ENCODE peak calls at places on chromosomes 7 and 10, in ten cellular contexts. One of them, this sample, is unnamed.

GRCh38 chr7:64892666-64893269 is 10.3 kb upstream of the ZNF273 start:
- DNase-seq in adipocyte: no peak
- DNase-seq in IMR-90: no peak
- DNase-seq in suprapubic skin: peak; percentile 49
- DNase-seq in A673: no peak
- DNase-seq in lung: no peak
- DNase-seq in prostate gland: no peak
- DNase-seq in adrenal gland: no peak
- DNase-seq in right lobe of liver: no peak
- DNase-seq in PC-9: no peak
- DNase-seq in this sample: no peak

GRCh38 chr7:91089382-91089963 is 174.8 kb upstream of the FZD1 start:
- DNase-seq in prostate gland: no peak
- DNase-seq in A673: peak; percentile 85
- DNase-seq in adrenal gland: peak; percentile 10
- DNase-seq in IMR-90: peak; percentile 48
- DNase-seq in adipocyte: peak; percentile 82
- DNase-seq in PC-9: no peak
- DNase-seq in lung: no peak
- DNase-seq in right lobe of liver: no peak
- DNase-seq in suprapubic skin: no peak
- DNase-seq in this sample: no peak

GRCh38 chr7:92178928-92179373 is at the start of gene LRRD1:
- DNase-seq in IMR-90: peak; percentile 73
- DNase-seq in PC-9: peak; percentile 60
- DNase-seq in adipocyte: peak; percentile 84
- DNase-seq in suprapubic skin: peak; percentile 93
- DNase-seq in adrenal gland: peak; percentile 83
- DNase-seq in lung: peak; percentile 91
- DNase-seq in prostate gland: peak; percentile 86
- DNase-seq in right lobe of liver: peak; percentile 91
- DNase-seq in A673: peak; percentile 82
- DNase-seq in this sample: peak; percentile 96

GRCh38 chr7:80347173-80347572 is 164.7 kb downstream of the GNAT3 start:
- DNase-seq in IMR-90: peak; percentile 15
- DNase-seq in A673: no peak
- DNase-seq in suprapubic skin: no peak
- DNase-seq in adipocyte: no peak
- DNase-seq in lung: no peak
- DNase-seq in PC-9: no peak
- DNase-seq in prostate gland: no peak
- DNase-seq in adrenal gland: no peak
- DNase-seq in right lobe of liver: no peak
- DNase-seq in this sample: no peak

GRCh38 chr7:70660154-70660818 is 471.7 kb upstream of the GALNT17 start:
- DNase-seq in adrenal gland: no peak
- DNase-seq in IMR-90: no peak
- DNase-seq in right lobe of liver: no peak
- DNase-seq in prostate gland: no peak
- DNase-seq in PC-9: no peak
- DNase-seq in A673: no peak
- DNase-seq in lung: no peak
- DNase-seq in adipocyte: no peak
- DNase-seq in suprapubic skin: no peak
- DNase-seq in this sample: no peak

GRCh38 chr10:126133906-126134703 is 237.7 kb downstream of the FANK1 start:
- DNase-seq in right lobe of liver: no peak
- DNase-seq in IMR-90: peak; percentile 93
- DNase-seq in adrenal gland: peak; percentile 21
- DNase-seq in A673: no peak
- DNase-seq in prostate gland: no peak
- DNase-seq in lung: no peak
- DNase-seq in suprapubic skin: no peak
- DNase-seq in PC-9: peak; percentile 69
- DNase-seq in adipocyte: peak; percentile 84
- DNase-seq in this sample: no peak

GRCh38 chr7:19619122-19619521 is 89.7 kb downstream of the POLR1F start:
- DNase-seq in PC-9: no peak
- DNase-seq in IMR-90: no peak
- DNase-seq in adipocyte: peak; percentile 15
- DNase-seq in right lobe of liver: no peak
- DNase-seq in prostate gland: no peak
- DNase-seq in adrenal gland: no peak
- DNase-seq in lung: no peak
- DNase-seq in suprapubic skin: no peak
- DNase-seq in A673: no peak
- DNase-seq in this sample: no peak

GRCh38 chr7:5333121-5334050 is 50.6 kb downstream of the SLC29A4 start:
- DNase-seq in A673: no peak
- DNase-seq in prostate gland: no peak
- DNase-seq in adrenal gland: no peak
- DNase-seq in right lobe of liver: no peak
- DNase-seq in adipocyte: no peak
- DNase-seq in IMR-90: no peak
- DNase-seq in suprapubic skin: no peak
- DNase-seq in PC-9: no peak
- DNase-seq in lung: no peak
- DNase-seq in this sample: peak; percentile 71

GRCh38 chr7:106279425-106280182 is 5.2 kb downstream of the NAMPT start:
- DNase-seq in suprapubic skin: no peak
- DNase-seq in adrenal gland: no peak
- DNase-seq in IMR-90: no peak
- DNase-seq in adipocyte: no peak
- DNase-seq in prostate gland: no peak
- DNase-seq in right lobe of liver: no peak
- DNase-seq in lung: no peak
- DNase-seq in A673: no peak
- DNase-seq in PC-9: no peak
- DNase-seq in this sample: no peak

GRCh38 chr10:43105119-43105792 is 28.4 kb downstream of the RET start:
- DNase-seq in right lobe of liver: peak; percentile 71
- DNase-seq in IMR-90: peak; percentile 63
- DNase-seq in lung: peak; percentile 76
- DNase-seq in adrenal gland: peak; percentile 84
- DNase-seq in PC-9: no peak
- DNase-seq in A673: peak; percentile 82
- DNase-seq in prostate gland: peak; percentile 55
- DNase-seq in adipocyte: peak; percentile 90
- DNase-seq in suprapubic skin: peak; percentile 87
- DNase-seq in this sample: peak; percentile 84

GRCh38 chr7:29926761-29927160 is 62.8 kb downstream of the SCRN1 start:
- DNase-seq in adipocyte: no peak
- DNase-seq in A673: no peak
- DNase-seq in adrenal gland: no peak
- DNase-seq in prostate gland: no peak
- DNase-seq in lung: no peak
- DNase-seq in IMR-90: no peak
- DNase-seq in suprapubic skin: no peak
- DNase-seq in PC-9: no peak
- DNase-seq in right lobe of liver: no peak
- DNase-seq in this sample: no peak
- H3K4me3 ChIP-seq in adipocyte: no peak overlapping the region
- H3K4me3 ChIP-seq in A673: no peak overlapping the region
- H3K4me3 ChIP-seq in adrenal gland: no peak overlapping the region
- H3K4me3 ChIP-seq in prostate gland: no peak overlapping the region
- H3K4me3 ChIP-seq in lung: no peak overlapping the region
- H3K4me3 ChIP-seq in IMR-90: no peak overlapping the region
- H3K4me3 ChIP-seq in suprapubic skin: no peak overlapping the region
- H3K4me3 ChIP-seq in PC-9: no peak overlapping the region
- H3K4me3 ChIP-seq in right lobe of liver: no peak overlapping the region
- H3K4me3 ChIP-seq in this sample: no peak overlapping the region

GRCh38 chr7:10343108-10343507 is 630.6 kb upstream of the PHF14 start:
- DNase-seq in prostate gland: no peak
- DNase-seq in adrenal gland: no peak
- DNase-seq in suprapubic skin: no peak
- DNase-seq in PC-9: no peak
- DNase-seq in IMR-90: no peak
- DNase-seq in adipocyte: no peak
- DNase-seq in right lobe of liver: no peak
- DNase-seq in lung: no peak
- DNase-seq in A673: no peak
- DNase-seq in this sample: no peak
- H3K4me1 ChIP-seq in prostate gland: no peaks in the 10 kb centered on the region
- H3K4me1 ChIP-seq in adrenal gland: no peaks in the 10 kb centered on the region
- H3K4me1 ChIP-seq in suprapubic skin: no peaks in the 10 kb centered on the region
- H3K4me1 ChIP-seq in PC-9: no peaks in the 10 kb centered on the region
- H3K4me1 ChIP-seq in IMR-90: no peaks in the 10 kb centered on the region
- H3K4me1 ChIP-seq in adipocyte: no peaks in the 10 kb centered on the region
- H3K4me1 ChIP-seq in right lobe of liver: no peaks in the 10 kb centered on the region
- H3K4me1 ChIP-seq in lung: no peaks in the 10 kb centered on the region
- H3K4me1 ChIP-seq in A673: no peaks in the 10 kb centered on the region
- H3K4me1 ChIP-seq in this sample: no peaks in the 10 kb centered on the region

DNA sequence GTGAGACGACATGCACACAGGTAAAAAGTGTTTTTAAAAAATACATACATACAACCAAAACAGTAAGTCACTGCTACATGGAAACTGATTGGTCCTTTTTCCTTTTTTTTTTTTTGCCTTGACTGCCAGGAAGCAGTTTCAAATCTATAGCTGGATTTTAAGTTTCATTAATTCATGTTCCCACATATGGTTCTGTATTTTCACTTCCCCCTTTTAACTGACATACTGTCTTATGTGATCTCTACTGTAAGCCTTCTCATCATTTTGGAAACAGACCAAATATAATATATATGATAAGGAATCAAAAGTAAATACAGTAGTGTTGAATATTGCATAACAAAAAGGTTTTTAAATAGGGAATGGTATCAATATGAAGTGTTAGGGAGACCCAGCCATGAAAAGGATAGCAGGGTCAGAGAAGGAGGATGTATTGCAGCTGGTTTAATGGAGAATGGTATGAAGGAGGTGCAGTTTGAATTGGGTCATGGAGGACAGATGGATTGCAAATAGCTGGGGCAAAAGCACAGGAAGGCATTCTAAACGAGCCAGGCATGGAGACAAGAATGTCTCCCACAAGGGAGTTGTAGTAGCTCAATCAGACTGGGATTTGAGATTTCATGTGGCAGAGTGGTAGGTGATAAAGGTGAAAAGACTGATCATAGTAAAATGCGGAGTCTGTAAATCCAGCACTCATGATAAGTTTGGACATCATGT is 5.4 kb downstream of the CAV1 start:
- DNase-seq in PC-9: no peak
- DNase-seq in A673: no peak
- DNase-seq in IMR-90: no peak
- DNase-seq in adipocyte: peak; percentile 28
- DNase-seq in adrenal gland: no peak
- DNase-seq in lung: no peak
- DNase-seq in right lobe of liver: no peak
- DNase-seq in prostate gland: no peak
- DNase-seq in suprapubic skin: no peak
- DNase-seq in this sample: no peak
- H3K4me3 ChIP-seq in PC-9: no peak overlapping the region
- H3K4me3 ChIP-seq in A673: peak overlapping the region; percentile 90
- H3K4me3 ChIP-seq in IMR-90: peak overlapping the region; percentile 19
- H3K4me3 ChIP-seq in adipocyte: peak overlapping the region; percentile 93
- H3K4me3 ChIP-seq in adrenal gland: no peak overlapping the region
- H3K4me3 ChIP-seq in lung: peak overlapping the region; percentile 16
- H3K4me3 ChIP-seq in right lobe of liver: no peak overlapping the region
- H3K4me3 ChIP-seq in prostate gland: no peak overlapping the region
- H3K4me3 ChIP-seq in suprapubic skin: peak overlapping the region; percentile 74
- H3K4me3 ChIP-seq in this sample: no peak overlapping the region

GRCh38 chr10:99850767-99851127 is 68.3 kb downstream of the ABCC2 start:
- DNase-seq in PC-9: no peak
- DNase-seq in prostate gland: no peak
- DNase-seq in adrenal gland: no peak
- DNase-seq in IMR-90: no peak
- DNase-seq in lung: no peak
- DNase-seq in suprapubic skin: no peak
- DNase-seq in right lobe of liver: no peak
- DNase-seq in A673: no peak
- DNase-seq in adipocyte: peak; percentile 49
- DNase-seq in this sample: no peak
- H3K4me1 ChIP-seq in PC-9: no peaks in the 10 kb centered on the region
- H3K4me1 ChIP-seq in prostate gland: no peaks in the 10 kb centered on the region
- H3K4me1 ChIP-seq in adrenal gland: no peaks in the 10 kb centered on the region
- H3K4me1 ChIP-seq in IMR-90: no peaks in the 10 kb centered on the region
- H3K4me1 ChIP-seq in lung: no peaks in the 10 kb centered on the region
- H3K4me1 ChIP-seq in suprapubic skin: peaks cover 8% of the 10 kb centered on the region
- H3K4me1 ChIP-seq in right lobe of liver: peaks cover 36% of the 10 kb centered on the region
- H3K4me1 ChIP-seq in A673: peaks cover 23% of the 10 kb centered on the region
- H3K4me1 ChIP-seq in adipocyte: peaks cover 15% of the 10 kb centered on the region
- H3K4me1 ChIP-seq in this sample: no peaks in the 10 kb centered on the region

GRCh38 chr7:150404172-150404784 is 25.1 kb downstream of the ZNF775 start:
- DNase-seq in right lobe of liver: no peak
- DNase-seq in adipocyte: no peak
- DNase-seq in lung: no peak
- DNase-seq in IMR-90: no peak
- DNase-seq in PC-9: no peak
- DNase-seq in A673: no peak
- DNase-seq in prostate gland: no peak
- DNase-seq in suprapubic skin: peak; percentile 62
- DNase-seq in adrenal gland: no peak
- DNase-seq in this sample: no peak

GRCh38 chr7:150403376-150404171 is 24.4 kb downstream of the ZNF775 start:
- DNase-seq in adipocyte: no peak
- DNase-seq in A673: no peak
- DNase-seq in PC-9: no peak
- DNase-seq in adrenal gland: no peak
- DNase-seq in lung: no peak
- DNase-seq in IMR-90: no peak
- DNase-seq in prostate gland: no peak
- DNase-seq in suprapubic skin: peak; percentile 58
- DNase-seq in right lobe of liver: peak; percentile 42
- DNase-seq in this sample: no peak

GRCh38 chr7:150401424-150401790 is 22.3 kb downstream of the ZNF775 start:
- DNase-seq in prostate gland: no peak
- DNase-seq in lung: no peak
- DNase-seq in adrenal gland: no peak
- DNase-seq in A673: no peak
- DNase-seq in right lobe of liver: no peak
- DNase-seq in IMR-90: no peak
- DNase-seq in adipocyte: no peak
- DNase-seq in suprapubic skin: no peak
- DNase-seq in PC-9: no peak
- DNase-seq in this sample: no peak

GRCh38 chr7:150401861-150402631 is 22.9 kb downstream of the ZNF775 start:
- DNase-seq in PC-9: no peak
- DNase-seq in adrenal gland: no peak
- DNase-seq in IMR-90: no peak
- DNase-seq in prostate gland: no peak
- DNase-seq in right lobe of liver: no peak
- DNase-seq in adipocyte: peak; percentile 28
- DNase-seq in suprapubic skin: peak; percentile 38
- DNase-seq in A673: no peak
- DNase-seq in lung: no peak
- DNase-seq in this sample: no peak

DNA sequence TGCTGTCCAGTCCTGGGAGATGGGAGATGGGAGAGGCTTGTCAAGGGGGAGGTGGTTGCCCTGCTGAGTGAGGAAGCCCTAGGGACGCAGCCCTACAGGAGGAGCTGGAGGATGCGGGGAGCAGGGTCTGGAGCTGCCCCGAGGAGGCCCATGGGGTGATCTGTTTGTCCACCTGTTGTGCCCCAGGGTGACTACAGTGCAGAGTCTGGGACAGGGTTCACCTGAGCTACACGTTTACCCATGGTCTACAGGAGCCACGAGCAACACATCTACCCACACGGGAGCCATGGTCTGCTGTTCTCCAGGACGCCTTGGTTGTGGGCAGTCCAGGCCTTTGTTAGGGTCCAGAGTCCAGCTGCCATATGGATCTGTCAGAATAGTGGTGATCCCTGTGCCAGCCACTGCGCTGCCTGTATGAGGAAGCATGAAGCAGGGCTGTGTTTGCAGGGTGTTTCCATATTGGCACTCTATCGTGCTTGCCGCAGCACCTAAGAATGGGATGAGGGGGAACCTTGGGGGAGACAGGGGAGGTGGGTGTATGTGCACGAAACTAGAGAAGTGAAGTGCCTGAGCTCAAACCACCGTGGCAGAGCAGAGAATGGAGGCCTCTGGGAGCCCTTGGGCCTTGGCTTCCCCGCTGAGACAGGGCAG is 23.7 kb downstream of the ZNF775 start:
- DNase-seq in adrenal gland: no peak
- DNase-seq in adipocyte: no peak
- DNase-seq in suprapubic skin: peak; percentile 52
- DNase-seq in right lobe of liver: no peak
- DNase-seq in PC-9: no peak
- DNase-seq in lung: no peak
- DNase-seq in IMR-90: no peak
- DNase-seq in prostate gland: no peak
- DNase-seq in A673: no peak
- DNase-seq in this sample: peak; percentile 85
- H3K4me3 ChIP-seq in adrenal gland: no peak overlapping the region
- H3K4me3 ChIP-seq in adipocyte: no peak overlapping the region
- H3K4me3 ChIP-seq in suprapubic skin: no peak overlapping the region
- H3K4me3 ChIP-seq in right lobe of liver: no peak overlapping the region
- H3K4me3 ChIP-seq in PC-9: no peak overlapping the region
- H3K4me3 ChIP-seq in lung: no peak overlapping the region
- H3K4me3 ChIP-seq in IMR-90: no peak overlapping the region
- H3K4me3 ChIP-seq in prostate gland: no peak overlapping the region
- H3K4me3 ChIP-seq in A673: no peak overlapping the region
- H3K4me3 ChIP-seq in this sample: no peak overlapping the region

This sample was measured in mucosa of descending colon.